ENCODE peak calls at places on chromosome 10, in six cellular contexts. W is AG10803, O is HCT116, Z is heart left ventricle, F is Peyer's patch, K is transverse colon. L is an unnamed sample.

GRCh38 chr10:11035318-11035920 is 17.7 kb downstream of the CELF2 start:
- DNase-seq in W (peak; percentile 58), O (no peak), Z (no peak), F (no peak), K (peak; percentile 34), L (peak; percentile 59)

GRCh38 chr10:132140167-132140925 is 46.4 kb upstream of the DPYSL4 start:
- DNase-seq in W (no peak), O (no peak), Z (peak; percentile 44), F (no peak), K (no peak), L (no peak)

GRCh38 chr10:100738055-100738827 is 7.1 kb upstream of the PAX2 start:
- DNase-seq in W (no peak), O (no peak), Z (no peak), F (no peak), K (no peak), L (no peak)

GRCh38 chr10:62019013-62019684 is 117.7 kb downstream of the ARID5B start:
- DNase-seq in W (peak; percentile 71), O (no peak), Z (no peak), F (no peak), K (no peak), L (peak; percentile 78)

GRCh38 chr10:22911889-22912762 is 15.7 kb upstream of the ARMC3 start:
- DNase-seq in W (no peak), O (no peak), Z (no peak), F (no peak), K (peak; percentile 17), L (peak; percentile 16)

GRCh38 chr10:72846225-72846624 is 47.3 kb upstream of the OIT3 start:
- DNase-seq in W (peak; percentile 51), O (peak; percentile 74), Z (no peak), F (no peak), K (no peak), L (peak; percentile 53)

GRCh38 chr10:101263146-101263837 is 34.0 kb upstream of the LBX1 start:
- DNase-seq in W (no peak), O (no peak), Z (no peak), F (no peak), K (no peak), L (no peak)

GRCh38 chr10:24645784-24646183 is 77.9 kb downstream of the ARHGAP21 start:
- DNase-seq in W (no peak), O (no peak), Z (no peak), F (no peak), K (no peak), L (no peak)

GRCh38 chr10:101578803-101579515 is 9.1 kb downstream of the POLL start:
- DNase-seq in W (no peak), O (no peak), Z (no peak), F (no peak), K (no peak), L (no peak)

GRCh38 chr10:132334883-132335188 is 2.8 kb downstream of the LRRC27 start:
- DNase-seq in W (no peak), O (no peak), Z (no peak), F (no peak), K (no peak), L (no peak)

GRCh38 chr10:75428434-75429158 is 2.8 kb upstream of the LRMDA start:
- DNase-seq in W (no peak), O (no peak), Z (no peak), F (no peak), K (no peak), L (no peak)

GRCh38 chr10:19922236-19922963 is 106.2 kb downstream of the PLXDC2 start:
- DNase-seq in W (peak; percentile 82), O (no peak), Z (no peak), F (no peak), K (peak; percentile 23), L (peak; percentile 93)

GRCh38 chr10:132807621-132808049 is 21.7 kb upstream of the NKX6-2 start:
- DNase-seq in W (no peak), O (no peak), Z (no peak), F (no peak), K (no peak), L (no peak)

GRCh38 chr10:79027147-79028055 is 41.4 kb upstream of the ZMIZ1 start:
- DNase-seq in W (no peak), O (no peak), Z (peak; percentile 48), F (no peak), K (no peak), L (no peak)

GRCh38 chr10:119090026-119090808 is 9.6 kb upstream of the EIF3A start:
- DNase-seq in W (no peak), O (no peak), Z (no peak), F (no peak), K (peak; percentile 66), L (no peak)

GRCh38 chr10:79318369-79318768 is 28.9 kb upstream of the PPIF start:
- DNase-seq in W (no peak), O (no peak), Z (no peak), F (no peak), K (no peak), L (no peak)

GRCh38 chr10:47425813-47426419 is 41.8 kb upstream of the ZNF488 start:
- DNase-seq in W (no peak), O (no peak), Z (no peak), F (peak; percentile 6), K (no peak), L (no peak)

GRCh38 chr10:2835950-2836349 is 231.4 kb upstream of the PFKP start:
- DNase-seq in W (no peak), O (no peak), Z (no peak), F (no peak), K (no peak), L (no peak)

GRCh38 chr10:11023554-11023953 is 5.9 kb downstream of the CELF2 start:
- DNase-seq in W (no peak), O (no peak), Z (no peak), F (no peak), K (no peak), L (no peak)

GRCh38 chr10:57992321-57993077 is 275.2 kb downstream of the IPMK start:
- DNase-seq in W (peak; percentile 13), O (no peak), Z (no peak), F (no peak), K (no peak), L (peak; percentile 31)

GRCh38 chr10:99779335-99779734 is 3.1 kb upstream of the ABCC2 start:
- DNase-seq in W (peak; percentile 74), O (no peak), Z (no peak), F (no peak), K (no peak), L (peak; percentile 16)

GRCh38 chr10:89029785-89030437 is 39.3 kb downstream of the FAS start:
- DNase-seq in W (peak; percentile 84), O (peak; percentile 60), Z (peak; percentile 80), F (peak; percentile 64), K (peak; percentile 73), L (peak; percentile 78)

GRCh38 chr10:78529262-78529661 is 495.6 kb downstream of the RPS24 start:
- DNase-seq in W (no peak), O (no peak), Z (no peak), F (no peak), K (no peak), L (no peak)

GRCh38 chr10:128337860-128338378 is 211.7 kb upstream of the MKI67 start:
- DNase-seq in W (no peak), O (no peak), Z (no peak), F (no peak), K (no peak), L (no peak)

GRCh38 chr10:95758351-95759025 is 2.5 kb downstream of the ENTPD1 start:
- DNase-seq in W (no peak), O (no peak), Z (no peak), F (peak; percentile 31), K (peak; percentile 18), L (no peak)

DNA sequence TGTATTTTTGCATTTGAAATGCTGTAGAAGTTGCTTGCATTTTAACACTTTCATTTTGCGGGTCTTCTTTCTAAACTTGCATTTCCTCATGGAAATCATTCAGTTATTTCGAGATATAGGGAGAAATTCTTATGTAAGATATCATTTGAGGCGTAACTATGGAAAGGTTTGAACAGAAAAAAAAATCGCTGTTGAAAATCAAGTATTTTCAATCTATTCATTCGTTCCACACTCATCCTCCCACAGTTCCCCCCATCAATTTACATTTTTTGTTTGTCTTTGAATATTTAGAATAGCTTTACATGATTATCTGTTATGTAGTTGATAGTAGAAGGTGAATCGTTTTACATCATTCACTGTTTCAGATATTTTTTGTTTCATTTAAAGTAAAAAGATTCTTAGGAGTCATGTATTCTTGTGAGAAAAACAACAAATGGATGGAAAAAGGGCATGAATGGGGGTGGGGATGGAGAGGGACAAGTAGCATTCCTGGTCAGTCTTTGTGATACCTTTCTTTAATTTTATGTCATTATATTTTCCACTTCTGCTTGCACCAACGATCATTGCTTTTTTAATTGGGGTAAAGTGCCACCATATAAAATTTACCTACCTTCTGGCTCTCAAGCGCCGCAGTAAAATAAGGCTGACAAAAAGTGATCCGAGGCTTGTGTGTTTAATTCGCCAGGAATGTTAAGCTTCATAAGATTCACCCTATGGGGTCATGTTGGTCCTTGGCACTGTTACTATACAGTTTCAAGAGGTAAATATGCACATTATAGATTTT is 3.2 kb upstream of the SKIDA1 start:
- DNase-seq in W (no peak), O (no peak), Z (no peak), F (no peak), K (no peak), L (no peak)
- H3K4me3 ChIP-seq in W (peak overlapping the region; percentile 58), O (peak overlapping the region; percentile 52), Z (peak overlapping the region; percentile 78), F (no peak overlapping the region), K (no peak overlapping the region), L (peak overlapping the region; percentile 51)

GRCh38 chr10:44064987-44065787 is 319.7 kb downstream of the CXCL12 start:
- DNase-seq in W (peak; percentile 20), O (no peak), Z (no peak), F (no peak), K (no peak), L (no peak)
- TF ChIP-seq CTCF in W (no peak), O (no peak), Z (no peak), F (no peak), K (no peak), L (no peak)

GRCh38 chr10:30436200-30436599 is 2.2 kb downstream of the MAP3K8 start:
- DNase-seq in W (peak; percentile 83), O (no peak), Z (no peak), F (no peak), K (peak; percentile 45), L (no peak)
- H3K4me3 ChIP-seq in W (peak overlapping the region; percentile 86), O (no peak overlapping the region), Z (peak overlapping the region; percentile 91), F (peak overlapping the region; percentile 87), K (no peak overlapping the region), L (peak overlapping the region; percentile 86)

DNA sequence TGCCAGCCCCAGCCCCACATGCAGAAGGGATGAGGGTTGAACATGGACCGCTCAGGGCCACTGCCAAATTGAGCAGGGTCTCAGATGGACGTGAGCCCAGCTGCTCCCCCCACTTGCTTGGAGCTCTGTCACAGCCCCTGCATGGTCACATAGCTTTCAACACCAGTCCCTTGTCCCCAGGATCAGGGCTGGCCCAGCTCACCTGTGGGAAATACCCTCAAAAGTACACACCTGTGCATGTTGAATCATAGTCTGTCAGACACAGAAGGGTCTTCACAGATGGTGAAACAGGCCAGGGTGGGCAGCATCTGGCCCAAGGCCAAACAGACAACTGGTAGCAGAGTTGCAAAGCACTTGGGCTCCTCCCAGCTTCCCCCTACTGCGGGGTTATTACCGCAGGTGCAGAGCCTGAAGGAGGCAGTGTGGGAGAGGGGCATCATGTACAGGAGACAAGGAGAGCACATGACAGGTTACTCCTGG is 77.6 kb upstream of the UNC5B start:
- DNase-seq in W (no peak), O (no peak), Z (no peak), F (no peak), K (no peak), L (no peak)
- TF ChIP-seq CTCF in W (no peak), O (no peak), Z (no peak), F (no peak), K (no peak), L (no peak)

L was measured in astrocyte of the cerebellum.